ENCODE peak calls at places on chromosomes 13 and 19, in five cellular contexts. E is anterior cingulate cortex, R is progenitor cell of endocrine pancreas, D is GM10248, P is hepatocyte. O is an unnamed sample.

GRCh38 chr19:16442386-16443276 is 29.1 kb downstream of the EPS15L1 start:
- DNase-seq in E (no peak), R (no peak), D (no peak), P (peak), O (no peak)

GRCh38 chr13:62094937-62095336 is 679.3 kb upstream of the PCDH20 start:
- DNase-seq in E (no peak), R (no peak), D (no peak), P (no peak), O (no peak)

GRCh38 chr13:26376430-26376829 is 122.5 kb downstream of the CDK8 start:
- DNase-seq in E (no peak), R (no peak), D (no peak), P (no peak), O (no peak)

GRCh38 chr19:556611-557382 is 12.9 kb downstream of the GZMM start:
- DNase-seq in E (no peak), R (no peak), D (no peak), P (no peak), O (no peak)

GRCh38 chr19:1384085-1384462 is 367 bp downstream of the NDUFS7 start:
- DNase-seq in E (no peak), R (no peak), D (no peak), P (no peak), O (no peak)

GRCh38 chr13:100634686-100635085 is 39.9 kb downstream of the TMTC4 start:
- DNase-seq in E (no peak), R (no peak), D (no peak), P (no peak), O (no peak)

GRCh38 chr19:45693168-45693788 is 812 bp downstream of the QPCTL start:
- DNase-seq in E (peak), R (peak), D (peak), P (peak), O (peak)

GRCh38 chr19:2186071-2186846 is 22.5 kb downstream of the DOT1L start:
- DNase-seq in E (peak), R (no peak), D (no peak), P (peak), O (no peak)

GRCh38 chr19:49581007-49581508 is at the start of gene PRRG2:
- DNase-seq in E (no peak), R (no peak), D (no peak), P (peak), O (no peak)

GRCh38 chr19:45473366-45474190 is 5.8 kb downstream of the FOSB start:
- DNase-seq in E (no peak), R (no peak), D (no peak), P (peak), O (no peak)

GRCh38 chr13:99661791-99662190 is 160.5 kb downstream of the TM9SF2 start:
- DNase-seq in E (no peak), R (no peak), D (no peak), P (no peak), O (no peak)

GRCh38 chr13:73879346-73880020 is 254.7 kb downstream of the KLF12 start:
- DNase-seq in E (no peak), R (no peak), D (no peak), P (no peak), O (no peak)

GRCh38 chr19:41907994-41908615 is 20.1 kb downstream of the ERFL start:
- DNase-seq in E (no peak), R (no peak), D (no peak), P (no peak), O (no peak)

GRCh38 chr13:74573654-74574053 is 439.4 kb upstream of the KLF12 start:
- DNase-seq in E (no peak), R (no peak), D (no peak), P (no peak), O (no peak)

GRCh38 chr19:22515435-22515834 is 93.3 kb upstream of the ZNF98 start:
- DNase-seq in E (peak), R (no peak), D (no peak), P (no peak), O (no peak)

GRCh38 chr19:30160426-30160825 is 211.8 kb upstream of the ZNF536 start:
- DNase-seq in E (no peak), R (no peak), D (no peak), P (no peak), O (no peak)

GRCh38 chr13:45527699-45528462 is 63.1 kb downstream of the COG3 start:
- DNase-seq in E (no peak), R (no peak), D (no peak), P (peak), O (no peak)